ENCODE peak calls at places on chromosomes 7 and 10, in eight cellular contexts. C, T, V, G, R, O, W and H are unnamed samples.

GRCh38 chr7:139674752-139675126 is 103.1 kb downstream of the HIPK2 start:
- DNase-seq in O (no peak), C (no peak), T (no peak), W (no peak), V (no peak), G (no peak), R (no peak), H (no peak)

GRCh38 chr7:119943932-119944600 is 328.9 kb upstream of the KCND2 start:
- DNase-seq in O (no peak), T (no peak), V (no peak), C (no peak), G (no peak), W (no peak), R (no peak), H (no peak)

GRCh38 chr10:75229961-75230360 is 5.8 kb downstream of the COMTD1 start:
- DNase-seq in R (peak), V (peak), W (peak), C (no peak), O (no peak), G (no peak), T (no peak), H (no peak)

GRCh38 chr7:116226664-116227063 is 16.3 kb downstream of the TES start:
- DNase-seq in O (no peak), V (no peak), C (no peak), T (peak), R (no peak), W (no peak), G (no peak), H (no peak)

GRCh38 chr7:6232534-6232933 is 39.9 kb downstream of the CYTH3 start:
- DNase-seq in C (no peak), W (no peak), R (no peak), O (no peak), G (no peak), T (no peak), V (no peak), H (peak)

GRCh38 chr7:158279539-158280466 is 307.8 kb downstream of the PTPRN2 start:
- DNase-seq in R (no peak), V (no peak), W (no peak), G (no peak), O (no peak), C (no peak), T (no peak), H (no peak)

GRCh38 chr10:110556993-110557601 is 10.4 kb upstream of the SMC3 start:
- DNase-seq in W (peak), V (peak), C (no peak), R (peak), O (peak), G (peak), T (peak), H (no peak)

GRCh38 chr7:103821105-103821504 is 168.4 kb downstream of the RELN start:
- DNase-seq in O (no peak), C (no peak), G (no peak), V (no peak), T (no peak), R (no peak), W (no peak), H (no peak)

DNA sequence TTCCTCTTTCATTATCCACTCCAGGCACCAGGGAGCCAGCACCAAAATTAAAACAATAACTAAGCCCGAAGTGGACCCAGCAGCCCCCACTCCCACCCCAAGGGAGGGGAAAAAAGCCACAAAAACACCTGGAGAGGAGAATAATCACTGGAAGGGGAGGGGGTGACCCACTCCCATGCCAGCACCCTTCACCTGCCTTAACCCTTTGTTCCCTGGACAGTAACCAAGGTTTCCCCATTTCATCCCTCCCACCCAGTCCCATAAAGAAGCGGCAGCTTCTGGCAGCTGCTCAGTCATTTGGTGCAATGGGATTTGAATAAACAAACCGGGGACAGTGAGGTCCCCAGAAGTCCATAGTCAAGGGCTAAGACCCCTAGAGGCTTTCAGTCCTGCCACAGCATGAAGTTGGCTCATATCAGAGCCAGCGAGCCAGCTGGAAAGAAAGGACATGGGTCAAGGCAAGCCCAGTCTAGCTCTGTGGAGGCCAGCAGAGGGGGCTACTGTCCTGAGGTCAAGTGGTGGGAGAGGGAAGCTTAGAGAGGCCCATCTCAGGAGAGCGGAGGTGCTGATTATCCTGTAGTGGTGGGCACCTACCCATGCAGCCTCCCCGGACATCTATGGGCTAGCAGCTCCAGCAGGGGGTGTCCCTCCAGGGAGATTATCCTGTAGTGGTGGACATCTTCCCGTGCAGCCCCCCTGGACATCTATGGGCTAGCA is 58.8 kb upstream of the LBX1 start:
- DNase-seq in T (no peak), O (no peak), V (peak), G (no peak), W (peak), R (no peak), C (no peak), H (no peak)
- TF ChIP-seq CTCF in T (peak), O (no peak), V (peak), G (peak), W (peak), R (peak), C (no peak), H (no peak)

GRCh38 chr10:49218480-49218879 is 30.3 kb upstream of the TMEM273 start:
- DNase-seq in G (no peak), V (no peak), C (no peak), W (no peak), O (no peak), T (no peak), R (no peak), H (no peak)
- TF ChIP-seq CTCF in G (no peak), V (no peak), C (no peak), W (no peak), O (no peak), T (no peak), R (no peak), H (no peak)

GRCh38 chr7:1591876-1592275 is 22.0 kb upstream of the PSMG3 start:
- DNase-seq in C (no peak), G (no peak), T (no peak), W (no peak), R (no peak), V (no peak), O (no peak), H (no peak)

GRCh38 chr7:1593904-1594421 is 24.1 kb upstream of the PSMG3 start:
- DNase-seq in V (no peak), O (no peak), R (no peak), G (no peak), T (no peak), W (no peak), C (no peak), H (no peak)

GRCh38 chr7:1592299-1592842 is 22.5 kb upstream of the PSMG3 start:
- DNase-seq in R (no peak), G (no peak), O (no peak), W (no peak), C (peak), V (no peak), T (no peak), H (no peak)

GRCh38 chr7:1595027-1595426 is 25.2 kb upstream of the PSMG3 start:
- DNase-seq in V (no peak), T (no peak), O (no peak), R (no peak), G (no peak), C (no peak), W (no peak), H (no peak)

GRCh38 chr7:1593091-1593866 is 23.4 kb upstream of the PSMG3 start:
- DNase-seq in W (no peak), O (no peak), R (no peak), C (peak), V (no peak), T (no peak), G (no peak), H (no peak)
- TF ChIP-seq CTCF in W (peak), O (peak), R (peak), C (no peak), V (no peak), T (peak), G (peak), H (peak)

DNA sequence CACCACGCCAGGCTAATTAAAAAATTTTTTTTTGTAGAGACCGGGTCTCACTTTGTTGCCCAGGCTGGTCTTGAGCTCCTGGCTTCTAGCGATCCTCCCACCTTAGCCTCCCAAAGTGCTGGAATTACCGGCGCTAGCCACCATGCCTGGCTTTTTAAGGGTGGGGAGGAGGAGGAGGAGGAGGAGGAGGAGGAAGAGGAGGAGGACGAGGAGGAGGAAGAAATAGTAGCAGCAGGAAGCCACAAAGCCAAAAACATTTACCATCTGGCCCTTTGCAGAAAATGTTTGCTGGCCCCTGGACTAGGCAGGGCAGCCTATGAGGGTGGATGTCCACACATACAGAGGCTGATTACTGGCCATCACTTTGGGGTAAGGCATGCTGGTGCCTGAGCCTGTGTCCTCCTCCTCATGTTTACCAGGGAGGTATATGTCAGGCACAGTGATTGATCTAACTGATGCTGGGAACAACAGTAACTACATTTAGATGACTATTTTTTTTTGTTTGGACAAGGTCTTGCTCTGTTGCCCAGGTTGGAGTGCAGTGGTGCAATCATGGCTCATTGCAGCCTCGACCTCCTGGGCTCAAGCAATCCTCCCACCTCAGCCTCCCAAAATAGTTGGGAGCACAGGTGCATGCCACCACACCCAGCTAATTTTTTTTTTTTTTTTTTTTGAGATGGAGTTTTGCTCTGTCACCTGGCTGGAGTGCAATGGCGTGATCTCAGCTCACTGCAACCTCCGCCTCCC is 122.1 kb downstream of the HIP1 start:
- DNase-seq in V (no peak), G (no peak), T (no peak), R (no peak), O (no peak), W (no peak), C (no peak), H (no peak)
- TF ChIP-seq CTCF in V (no peak), G (no peak), T (no peak), R (no peak), O (no peak), W (no peak), C (no peak), H (no peak)

DNA sequence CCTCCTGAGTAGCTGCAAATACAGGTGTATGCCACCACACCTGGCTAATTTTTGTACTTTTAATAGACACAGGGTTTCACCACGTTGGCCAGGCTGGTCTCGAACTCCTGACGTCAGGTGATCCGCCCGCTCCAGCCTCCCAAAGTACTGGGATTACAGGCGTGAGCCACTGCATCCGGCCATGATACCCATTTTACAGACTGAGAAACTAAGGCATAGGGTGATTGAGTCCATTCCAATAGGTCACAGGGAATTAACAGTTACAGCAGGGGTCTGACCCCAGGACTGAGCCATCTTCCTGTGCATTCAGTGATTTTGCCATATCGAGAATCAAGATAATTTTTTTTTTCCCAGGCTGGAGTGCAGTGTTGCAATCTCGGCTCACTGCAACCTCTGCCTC is 12.3 kb upstream of the CTBP2 start:
- DNase-seq in C (no peak), R (no peak), W (no peak), O (no peak), G (no peak), T (no peak), V (no peak), H (no peak)
- TF ChIP-seq CTCF in C (no peak), R (no peak), W (no peak), O (no peak), G (no peak), T (no peak), V (no peak), H (no peak)